ENCODE peak calls at places on chromosomes 12 and 14, in four cellular contexts. C, V, L and W are unnamed samples. For H3K36me3, the result is how much of the 10 kb centered on the place peaks cover.

GRCh38 chr12:68792952-68793351 is 15.0 kb upstream of the MDM2 start:
- DNase-seq in C (no peak), V (no peak), L (no peak), W (no peak)

GRCh38 chr12:70543444-70543843 is 93.8 kb downstream of the PTPRB start:
- DNase-seq in C (no peak), V (no peak), L (no peak), W (no peak)

GRCh38 chr14:68628605-68629310 is 164.1 kb downstream of the ZFP36L1 start:
- DNase-seq in C (peak), V (no peak), L (no peak), W (peak)

GRCh38 chr12:118190266-118190665 is 54.3 kb downstream of the PEBP1 start:
- DNase-seq in C (no peak), V (no peak), L (no peak), W (no peak)

GRCh38 chr14:22251090-22251489 is 337.9 kb downstream of the DAD1 start:
- DNase-seq in C (no peak), V (no peak), L (no peak), W (no peak)

GRCh38 chr12:63668028-63668799 is at the start of gene DPY19L2:
- DNase-seq in C (no peak), V (peak), L (peak), W (peak)

GRCh38 chr12:19971396-19971802 is 396.9 kb upstream of the PDE3A start:
- DNase-seq in C (no peak), V (no peak), L (no peak), W (no peak)

GRCh38 chr12:46209914-46210834 is 58.7 kb downstream of the SLC38A1 start:
- DNase-seq in C (peak), V (no peak), L (no peak), W (peak)

GRCh38 chr12:108773798-108774788 is 42.8 kb upstream of the CORO1C start:
- DNase-seq in C (peak), V (peak), L (peak), W (peak)

GRCh38 chr12:122352394-122352793 is 70.1 kb downstream of the CLIP1 start:
- DNase-seq in C (no peak), V (no peak), L (no peak), W (no peak)
- H3K36me3 ChIP-seq in C (under half), V (under half), L (under half), W (under half)

GRCh38 chr12:7853557-7853956 is 19.2 kb downstream of the SLC2A14 start:
- DNase-seq in C (no peak), V (no peak), L (no peak), W (no peak)
- H3K36me3 ChIP-seq in C (under half), V (under half), L (under half), W (under half)

DNA sequence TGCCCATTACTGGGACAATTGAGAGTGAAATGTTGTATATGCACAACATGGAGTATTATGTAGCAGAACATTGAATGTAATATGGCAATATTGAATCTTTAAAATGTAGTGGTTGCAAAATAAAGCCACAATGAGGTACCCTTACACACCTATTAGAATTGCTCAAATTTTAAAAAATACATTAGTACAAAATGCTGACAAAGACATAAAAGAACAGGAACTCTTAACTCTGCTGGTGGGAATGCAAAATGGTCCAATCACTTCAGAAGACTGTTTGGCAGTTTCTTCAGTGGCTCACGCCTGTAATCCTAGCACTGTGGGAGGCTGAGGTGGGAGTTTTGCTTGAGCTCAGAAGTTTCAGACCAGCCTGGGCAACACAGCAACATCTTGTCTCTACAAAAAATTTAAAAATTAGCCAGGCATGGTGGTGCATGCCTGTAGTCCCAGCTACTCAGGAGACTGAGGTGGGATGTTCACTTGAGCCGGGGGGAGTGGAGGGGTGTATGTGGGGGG is 6.8 kb upstream of the NAP1L1 start:
- DNase-seq in C (no peak), V (no peak), L (no peak), W (no peak)
- H3K36me3 ChIP-seq in C (under half), V (under half), L (under half), W (under half)

DNA sequence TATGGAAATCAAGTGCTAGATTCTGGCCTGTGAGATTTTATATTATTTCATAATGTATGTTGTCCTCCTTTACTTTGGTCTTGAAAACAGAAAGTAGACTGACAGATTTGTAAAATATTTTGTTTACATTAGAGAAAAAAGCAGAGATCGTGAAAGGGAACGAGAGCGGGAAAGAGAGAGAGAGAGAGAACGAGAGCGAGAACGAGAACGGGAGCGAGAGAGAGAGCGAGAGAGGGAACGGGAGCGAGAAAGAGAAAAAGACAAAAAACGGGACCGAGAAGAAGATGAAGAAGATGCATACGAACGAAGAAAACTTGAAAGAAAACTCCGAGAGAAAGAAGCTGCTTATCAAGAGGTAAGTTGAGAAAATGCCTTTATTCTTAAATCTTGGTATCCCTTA is 30.6 kb upstream of the PSEN1 start:
- DNase-seq in C (no peak), V (no peak), L (no peak), W (no peak)
- H3K36me3 ChIP-seq in C (under half), V (under half), L (half or more), W (under half)

GRCh38 chr12:103780992-103781391 is 60.0 kb downstream of the NT5DC3 start:
- DNase-seq in C (no peak), V (no peak), L (no peak), W (no peak)
- H3K36me3 ChIP-seq in C (under half), V (under half), L (half or more), W (under half)

GRCh38 chr14:34835312-34835711 is 39.8 kb downstream of the BAZ1A start:
- DNase-seq in C (no peak), V (no peak), L (no peak), W (no peak)

GRCh38 chr14:34843011-34843554 is 32.1 kb downstream of the BAZ1A start:
- DNase-seq in C (no peak), V (no peak), L (no peak), W (peak)

GRCh38 chr14:34833545-34834523 is 41.3 kb downstream of the BAZ1A start:
- DNase-seq in C (no peak), V (no peak), L (no peak), W (no peak)

DNA sequence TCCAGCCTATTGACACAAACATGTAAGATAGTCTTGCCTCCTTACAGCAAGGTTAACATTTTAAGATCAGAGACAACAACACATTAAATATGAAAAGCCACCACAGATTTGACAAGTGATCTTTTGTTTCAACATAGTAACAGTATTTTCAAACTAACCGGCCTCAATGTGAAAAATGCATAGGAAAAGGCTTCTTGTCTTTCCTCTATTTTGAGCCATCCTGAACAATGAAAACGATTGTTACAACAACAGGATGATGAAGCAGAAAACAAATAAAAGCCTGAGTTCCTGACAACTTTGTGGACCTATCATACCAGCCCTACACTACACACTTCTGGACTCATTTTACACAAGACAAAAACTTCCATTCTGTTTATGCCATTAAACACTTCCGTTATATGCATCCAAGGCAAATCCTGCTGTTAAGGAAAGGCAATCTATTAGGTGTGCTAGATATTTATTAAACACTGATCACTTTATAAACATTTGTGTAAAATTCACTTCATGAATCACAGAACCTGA is 37.3 kb downstream of the BAZ1A start:
- DNase-seq in C (no peak), V (no peak), L (no peak), W (no peak)
- H3K36me3 ChIP-seq in C (under half), V (under half), L (under half), W (under half)

GRCh38 chr14:73170686-73171085 is 34.4 kb downstream of the PSEN1 start:
- DNase-seq in C (no peak), V (no peak), L (no peak), W (no peak)

GRCh38 chr14:73167727-73168126 is 31.4 kb downstream of the PSEN1 start:
- DNase-seq in C (no peak), V (no peak), L (no peak), W (no peak)

GRCh38 chr14:73166399-73166798 is 30.1 kb downstream of the PSEN1 start:
- DNase-seq in C (no peak), V (no peak), L (no peak), W (no peak)

GRCh38 chr14:73168274-73168673 is 32.0 kb downstream of the PSEN1 start:
- DNase-seq in C (no peak), V (no peak), L (no peak), W (no peak)

GRCh38 chr14:73168691-73169090 is 32.4 kb downstream of the PSEN1 start:
- DNase-seq in C (no peak), V (no peak), L (no peak), W (no peak)
- H3K36me3 ChIP-seq in C (under half), V (under half), L (half or more), W (under half)

GRCh38 chr12:83322816-83323215 is 636.1 kb downstream of the TMTC2 start:
- DNase-seq in C (no peak), V (no peak), L (no peak), W (no peak)

GRCh38 chr12:83320350-83320749 is 633.6 kb downstream of the TMTC2 start:
- DNase-seq in C (no peak), V (no peak), L (no peak), W (no peak)

GRCh38 chr12:83321971-83322370 is 635.3 kb downstream of the TMTC2 start:
- DNase-seq in C (no peak), V (no peak), L (no peak), W (no peak)

GRCh38 chr12:83317641-83318040 is 630.9 kb downstream of the TMTC2 start:
- DNase-seq in C (no peak), V (no peak), L (no peak), W (no peak)

GRCh38 chr12:83318386-83318971 is 631.8 kb downstream of the TMTC2 start:
- DNase-seq in C (no peak), V (no peak), L (no peak), W (no peak)
- H3K36me3 ChIP-seq in C (under half), V (under half), L (under half), W (under half)

GRCh38 chr12:132695431-132695830 is 8.0 kb downstream of the PXMP2 start:
- DNase-seq in C (no peak), V (no peak), L (no peak), W (no peak)
- H3K36me3 ChIP-seq in C (under half), V (under half), L (under half), W (under half)

GRCh38 chr12:109914461-109914860 is 14.4 kb downstream of the TCHP start:
- DNase-seq in C (no peak), V (no peak), L (no peak), W (no peak)
- H3K36me3 ChIP-seq in C (under half), V (under half), L (half or more), W (under half)